ENCODE peak calls at places on chromosomes 7 and 10, in four cellular contexts. R is upper lobe of right lung, B is HFF-Myc, N is fibroblast of villous mesenchyme. P is an unnamed sample.

GRCh38 chr7:10568891-10569290 is 404.8 kb upstream of the PHF14 start:
- DNase-seq in N (no peak), B (no peak), R (no peak), P (no peak)

GRCh38 chr10:110407301-110408170 is 90.2 kb upstream of the DUSP5 start:
- DNase-seq in R (no peak), B (no peak), N (no peak), P (no peak)

GRCh38 chr10:3407208-3407607 is 234.6 kb upstream of the PITRM1 start:
- DNase-seq in N (no peak), R (peak), B (no peak), P (peak)

GRCh38 chr7:148303295-148304013 is 287.1 kb upstream of the C7orf33 start:
- DNase-seq in R (no peak), N (peak), B (no peak), P (peak)

GRCh38 chr7:70574970-70575799 is 556.8 kb upstream of the GALNT17 start:
- DNase-seq in B (no peak), R (no peak), N (no peak), P (no peak)

GRCh38 chr10:49161411-49161997 is 26.7 kb downstream of the TMEM273 start:
- DNase-seq in R (no peak), B (no peak), N (peak), P (peak)

GRCh38 chr7:95501261-95501816 is 15.6 kb downstream of the ASB4 start:
- DNase-seq in N (peak), B (no peak), R (no peak), P (peak)

GRCh38 chr7:31735991-31736982 is 49.3 kb downstream of the PPP1R17 start:
- DNase-seq in B (peak), N (peak), R (no peak), P (peak)

GRCh38 chr10:84184517-84184916 is 9.8 kb upstream of the CDHR1 start:
- DNase-seq in N (no peak), R (no peak), B (no peak), P (no peak)

GRCh38 chr7:5694221-5694754 is 87.2 kb downstream of the RNF216 start:
- DNase-seq in B (peak), R (no peak), N (peak), P (peak)

GRCh38 chr10:119310807-119311206 is 103.4 kb downstream of the GRK5 start:
- DNase-seq in B (no peak), R (no peak), N (no peak), P (no peak)

GRCh38 chr10:93259126-93259525 is 185.4 kb downstream of the CYP26A1 start:
- DNase-seq in R (no peak), N (no peak), B (no peak), P (no peak)

GRCh38 chr7:21617916-21618390 is 75.1 kb downstream of the DNAH11 start:
- DNase-seq in B (no peak), N (peak), R (no peak), P (peak)

GRCh38 chr10:124367936-124368335 is 50.8 kb downstream of the OAT start:
- DNase-seq in N (no peak), R (no peak), B (no peak), P (no peak)

GRCh38 chr7:81013036-81013435 is 94.2 kb upstream of the SEMA3C start:
- DNase-seq in N (peak), R (no peak), B (no peak), P (peak)

GRCh38 chr7:74454948-74455804 is 1.5 kb downstream of the GTF2IRD1 start:
- DNase-seq in N (no peak), R (no peak), B (no peak), P (no peak)

GRCh38 chr10:114343623-114344306 is 60.5 kb downstream of the AFAP1L2 start:
- DNase-seq in R (no peak), B (no peak), N (no peak), P (peak)

GRCh38 chr10:782751-783648 is 93.5 kb upstream of the DIP2C start:
- DNase-seq in B (no peak), R (peak), N (no peak), P (no peak)

GRCh38 chr10:784377-784758 is 94.9 kb upstream of the DIP2C start:
- DNase-seq in N (no peak), B (no peak), R (peak), P (no peak)

GRCh38 chr10:785539-786214 is 96.2 kb upstream of the DIP2C start:
- DNase-seq in N (no peak), R (no peak), B (no peak), P (no peak)

GRCh38 chr10:786666-787512 is 97.4 kb upstream of the DIP2C start:
- DNase-seq in B (no peak), N (no peak), R (no peak), P (no peak)

DNA sequence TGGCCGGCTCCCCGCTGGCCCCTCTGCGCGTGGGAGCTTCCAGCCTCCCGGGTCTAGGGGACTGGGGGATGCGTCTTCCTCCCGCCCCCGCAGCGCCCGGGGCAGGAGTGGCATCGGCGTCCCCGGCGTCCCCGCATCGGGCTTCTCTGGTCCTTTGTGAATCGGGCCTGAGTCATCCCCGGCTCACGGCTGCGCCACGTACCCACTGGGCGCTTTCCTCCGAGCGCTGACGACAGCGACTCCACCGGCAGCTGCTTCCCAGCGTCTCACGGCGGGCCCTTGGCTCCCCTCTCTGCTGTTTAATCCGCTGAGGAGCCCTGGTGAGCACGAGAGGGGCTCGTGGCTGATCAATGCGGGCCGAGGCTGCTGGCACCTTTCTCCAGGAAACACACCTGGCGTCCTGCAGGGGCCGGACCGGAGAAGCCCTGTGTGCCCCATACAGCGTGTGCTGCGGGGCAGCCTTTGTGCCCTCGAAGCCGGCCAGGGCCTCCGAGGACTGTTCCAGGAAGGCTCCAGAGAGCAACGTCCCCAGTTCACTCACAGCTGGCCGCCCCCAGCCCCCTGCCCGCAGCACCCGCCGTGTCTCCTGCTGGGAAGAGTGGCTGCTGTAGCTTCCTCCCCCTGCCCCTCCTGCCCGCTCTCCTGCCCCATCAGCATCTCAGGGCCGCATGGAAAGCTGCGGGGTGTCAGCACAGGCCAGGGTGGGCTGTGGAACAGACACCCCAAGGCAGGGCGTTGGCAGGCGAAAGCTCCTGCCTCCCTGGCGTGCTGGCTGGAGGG is 95.5 kb upstream of the DIP2C start:
- DNase-seq in R (peak), N (peak), B (peak), P (peak)
- TF ChIP-seq CTCF in R (no peak), N (no peak), B (peak), P (peak)

GRCh38 chr10:21021843-21022594 is 124.9 kb upstream of the NEBL start:
- DNase-seq in B (no peak), R (no peak), N (no peak), P (no peak)
- TF ChIP-seq CTCF in B (no peak), R (no peak), N (peak), P (peak)

GRCh38 chr10:111996103-111996502 is 187.5 kb downstream of the GPAM start:
- DNase-seq in R (no peak), N (no peak), B (no peak), P (no peak)

GRCh38 chr10:111993321-111993720 is 190.2 kb downstream of the GPAM start:
- DNase-seq in N (no peak), B (no peak), R (no peak), P (no peak)

GRCh38 chr10:111989136-111990050 is 194.2 kb downstream of the GPAM start:
- DNase-seq in R (no peak), B (no peak), N (no peak), P (no peak)

GRCh38 chr10:111990734-111991133 is 192.8 kb downstream of the GPAM start:
- DNase-seq in B (no peak), R (no peak), N (no peak), P (no peak)

GRCh38 chr10:111993872-111994426 is 189.6 kb downstream of the GPAM start:
- DNase-seq in R (no peak), B (no peak), N (no peak), P (no peak)
- TF ChIP-seq CTCF in R (no peak), B (no peak), N (no peak), P (no peak)

GRCh38 chr10:63481815-63482421 is 16.1 kb upstream of the JMJD1C start:
- DNase-seq in R (no peak), B (no peak), N (no peak), P (peak)

GRCh38 chr10:63480237-63480636 is 14.5 kb upstream of the JMJD1C start:
- DNase-seq in R (no peak), N (no peak), B (no peak), P (no peak)

GRCh38 chr10:63478564-63478963 is 12.8 kb upstream of the JMJD1C start:
- DNase-seq in N (no peak), B (no peak), R (no peak), P (no peak)

GRCh38 chr10:63487990-63488389 is 22.2 kb upstream of the JMJD1C start:
- DNase-seq in N (no peak), R (no peak), B (no peak), P (no peak)

DNA sequence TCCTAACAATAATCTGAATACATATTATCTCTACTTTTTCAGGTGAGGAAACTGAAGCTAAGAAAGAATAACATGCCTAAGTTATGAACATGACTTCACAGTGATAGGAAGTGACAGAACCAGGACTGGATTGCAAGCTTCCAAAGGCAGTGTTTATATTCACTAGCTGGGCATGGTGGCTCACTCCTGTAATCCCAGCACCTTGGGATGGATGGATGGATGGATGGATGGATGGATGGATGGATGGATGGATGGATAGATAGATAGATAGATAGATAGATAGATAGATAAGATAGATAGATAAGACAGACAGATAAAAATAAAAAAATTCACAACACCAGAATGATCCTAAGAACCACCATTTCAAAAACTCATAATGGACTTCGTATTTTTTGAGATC is 18.2 kb upstream of the JMJD1C start:
- DNase-seq in R (no peak), B (no peak), N (no peak), P (no peak)
- TF ChIP-seq CTCF in R (no peak), B (no peak), N (no peak), P (no peak)

GRCh38 chr7:77370606-77371005 is 45.5 kb downstream of the GSAP start:
- DNase-seq in N (no peak), R (no peak), B (no peak), P (no peak)

GRCh38 chr7:77367976-77368375 is 48.2 kb downstream of the GSAP start:
- DNase-seq in B (no peak), N (no peak), R (no peak), P (no peak)

DNA sequence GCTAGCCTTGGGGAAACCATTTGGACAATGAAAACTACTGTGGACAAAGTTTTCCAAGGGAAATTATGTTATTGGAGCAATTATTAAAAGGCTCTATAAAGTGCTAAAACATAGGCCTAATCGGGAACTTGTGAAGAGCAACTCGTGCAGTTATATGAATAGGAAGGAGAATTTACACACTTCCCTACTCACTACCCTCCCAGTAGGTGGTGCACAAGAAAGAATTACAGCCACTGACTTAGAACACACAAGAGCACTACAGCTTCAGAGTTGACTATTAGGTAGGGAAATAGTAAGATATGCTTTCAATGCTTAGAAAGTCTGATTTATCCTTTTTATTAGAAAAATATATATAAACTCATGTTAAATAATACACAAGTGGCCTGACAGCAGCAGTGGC is 47.2 kb downstream of the GSAP start:
- DNase-seq in B (no peak), N (peak), R (no peak), P (peak)
- TF ChIP-seq CTCF in B (no peak), N (peak), R (peak), P (peak)

GRCh38 chr7:78019457-78020130 is 221.0 kb downstream of the PHTF2 start:
- DNase-seq in N (peak), R (peak), B (peak), P (peak)

GRCh38 chr7:78022165-78022564 is 223.6 kb downstream of the PHTF2 start:
- DNase-seq in B (no peak), R (no peak), N (no peak), P (no peak)

GRCh38 chr7:78018541-78019456 is 220.2 kb downstream of the PHTF2 start:
- DNase-seq in R (peak), N (peak), B (no peak), P (peak)

GRCh38 chr7:78020874-78021249 is 222.3 kb downstream of the PHTF2 start:
- DNase-seq in R (no peak), N (no peak), B (no peak), P (peak)

GRCh38 chr7:78020131-78020873 is 221.7 kb downstream of the PHTF2 start:
- DNase-seq in B (peak), N (peak), R (no peak), P (peak)
- TF ChIP-seq CTCF in B (peak), N (peak), R (peak), P (peak)

GRCh38 chr7:124784879-124785818 is 19.6 kb upstream of the GPR37 start:
- DNase-seq in R (no peak), B (peak), N (peak), P (peak)
- TF ChIP-seq CTCF in R (peak), B (peak), N (peak), P (peak)

GRCh38 chr7:46492460-46492859 is 571.4 kb upstream of the IGFBP3 start:
- DNase-seq in R (no peak), B (no peak), N (no peak), P (no peak)

GRCh38 chr7:46490406-46490805 is 569.3 kb upstream of the IGFBP3 start:
- DNase-seq in N (no peak), R (no peak), B (no peak), P (no peak)

GRCh38 chr7:46494441-46494840 is 573.4 kb upstream of the IGFBP3 start:
- DNase-seq in N (peak), B (no peak), R (no peak), P (no peak)

GRCh38 chr7:46494026-46494425 is 573.0 kb upstream of the IGFBP3 start:
- DNase-seq in N (peak), B (no peak), R (no peak), P (peak)

DNA sequence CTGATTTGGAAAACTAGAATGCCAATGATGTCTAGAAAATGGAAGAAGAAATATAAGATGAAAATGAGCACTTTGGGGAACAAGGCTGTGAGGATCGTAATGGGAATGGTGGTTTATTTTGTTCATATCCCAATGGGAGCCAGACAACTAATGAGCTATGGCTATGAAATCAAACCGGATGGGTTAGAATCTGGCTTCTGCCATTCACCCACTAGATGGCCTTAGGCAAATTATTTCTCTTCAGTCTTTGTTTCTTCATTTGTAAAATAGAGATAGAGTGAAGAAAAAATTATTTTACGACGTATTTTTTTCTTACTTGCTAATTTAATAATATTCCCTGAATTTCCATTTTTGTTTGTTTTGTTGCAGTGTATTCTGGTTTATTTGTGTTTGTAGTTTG is 572.1 kb upstream of the IGFBP3 start:
- DNase-seq in R (no peak), N (no peak), B (no peak), P (peak)
- TF ChIP-seq CTCF in R (no peak), N (peak), B (no peak), P (peak)